ENCODE peak calls at places on chromosomes 3 and 15, in seven cellular contexts. C is astrocyte, A is PC-9, H is esophagus squamous epithelium, B is HepG2, O is tibial nerve, G is IMR-90. M is an unnamed sample.

GRCh38 chr3:45793482-45794176 is 2.7 kb downstream of the SLC6A20 start:
- DNase-seq in C (no peak), A (no peak), H (no peak), B (no peak), O (no peak), G (no peak), M (peak; percentile 64)

GRCh38 chr3:129627350-129628168 is 21.1 kb upstream of the PLXND1 start:
- DNase-seq in C (peak; percentile 59), A (peak; percentile 81), H (peak; percentile 46), B (peak; percentile 77), O (peak; percentile 42), G (peak; percentile 75), M (peak; percentile 63)

GRCh38 chr3:137511655-137512054 is 252.5 kb upstream of the SOX14 start:
- DNase-seq in C (no peak), A (no peak), H (no peak), B (no peak), O (no peak), G (no peak), M (no peak)

GRCh38 chr3:128270559-128271492 is 117.5 kb downstream of the EEFSEC start:
- DNase-seq in C (no peak), A (no peak), H (no peak), B (no peak), O (no peak), G (no peak), M (no peak)

GRCh38 chr3:135736740-135737139 is 228.8 kb upstream of the PPP2R3A start:
- DNase-seq in C (no peak), A (no peak), H (no peak), B (peak; percentile 21), O (no peak), G (peak; percentile 5), M (no peak)

GRCh38 chr15:73239564-73240208 is 129.1 kb downstream of the HCN4 start:
- DNase-seq in C (no peak), A (peak; percentile 2), H (no peak), B (no peak), O (no peak), G (peak; percentile 8), M (no peak)

GRCh38 chr3:12323237-12323636 is 34.4 kb downstream of the PPARG start:
- DNase-seq in C (no peak), A (no peak), H (no peak), B (no peak), O (no peak), G (no peak), M (no peak)

GRCh38 chr15:91965501-91966180 is 112.1 kb downstream of the SLCO3A1 start:
- DNase-seq in C (peak; percentile 66), A (peak; percentile 89), H (no peak), B (no peak), O (no peak), G (peak; percentile 33), M (no peak)

GRCh38 chr15:62112616-62113593 is 46.1 kb downstream of the C2CD4A start:
- DNase-seq in C (peak; percentile 81), A (peak; percentile 51), H (no peak), B (peak; percentile 66), O (no peak), G (peak; percentile 81), M (no peak)

GRCh38 chr3:2156244-2156847 is 57.7 kb downstream of the CNTN4 start:
- DNase-seq in C (no peak), A (peak; percentile 3), H (no peak), B (peak; percentile 8), O (no peak), G (no peak), M (no peak)

GRCh38 chr3:156175570-156175969 is 55.2 kb downstream of the KCNAB1 start:
- DNase-seq in C (peak; percentile 88), A (no peak), H (no peak), B (no peak), O (no peak), G (peak; percentile 27), M (no peak)

GRCh38 chr3:58657571-58658141 is 8.9 kb downstream of the FAM3D start:
- DNase-seq in C (no peak), A (peak; percentile 33), H (no peak), B (no peak), O (no peak), G (no peak), M (no peak)

GRCh38 chr3:71760140-71760539 is 6.5 kb downstream of the GPR27 start:
- DNase-seq in C (no peak), A (no peak), H (no peak), B (no peak), O (no peak), G (no peak), M (no peak)

GRCh38 chr3:124258057-124258500 is 266.2 kb upstream of the ROPN1 start:
- DNase-seq in C (peak; percentile 88), A (no peak), H (no peak), B (no peak), O (no peak), G (peak; percentile 68), M (no peak)

GRCh38 chr3:106457278-106458210 is 588.7 kb upstream of the CBLB start:
- DNase-seq in C (peak; percentile 95), A (peak; percentile 67), H (no peak), B (no peak), O (peak; percentile 36), G (peak; percentile 90), M (no peak)

GRCh38 chr3:144229237-144229830 is 257.7 kb downstream of the DIPK2A start:
- DNase-seq in C (no peak), A (peak; percentile 15), H (no peak), B (peak; percentile 6), O (no peak), G (no peak), M (no peak)

GRCh38 chr15:71230303-71230702 is 115.0 kb downstream of the THSD4 start:
- DNase-seq in C (no peak), A (no peak), H (no peak), B (no peak), O (no peak), G (no peak), M (no peak)

GRCh38 chr3:156341831-156342416 is 213.0 kb downstream of the SSR3 start:
- DNase-seq in C (no peak), A (no peak), H (no peak), B (no peak), O (no peak), G (no peak), M (no peak)

GRCh38 chr3:48966876-48967361 is 23.1 kb upstream of the P4HTM start:
- DNase-seq in C (no peak), A (no peak), H (no peak), B (no peak), O (no peak), G (no peak), M (no peak)

GRCh38 chr15:73326157-73326556 is 42.6 kb downstream of the HCN4 start:
- DNase-seq in C (no peak), A (no peak), H (no peak), B (no peak), O (no peak), G (no peak), M (no peak)

GRCh38 chr3:112134335-112135124 is 1.5 kb upstream of the GCSAM start:
- DNase-seq in C (peak; percentile 10), A (peak; percentile 11), H (no peak), B (no peak), O (no peak), G (no peak), M (peak; percentile 33)

GRCh38 chr15:31272558-31273257 is 53.9 kb upstream of the KLF13 start:
- DNase-seq in C (no peak), A (peak; percentile 2), H (no peak), B (no peak), O (no peak), G (no peak), M (no peak)

GRCh38 chr3:105806361-105806760 is 62.5 kb downstream of the CBLB start:
- DNase-seq in C (peak; percentile 66), A (peak; percentile 23), H (no peak), B (peak; percentile 50), O (no peak), G (peak; percentile 30), M (no peak)

GRCh38 chr15:50124557-50125080 is 5.6 kb upstream of the ATP8B4 start:
- DNase-seq in C (no peak), A (no peak), H (no peak), B (no peak), O (no peak), G (no peak), M (no peak)

GRCh38 chr15:67067161-67067853 is 1.9 kb downstream of the SMAD3 start:
- DNase-seq in C (no peak), A (no peak), H (no peak), B (no peak), O (no peak), G (peak; percentile 39), M (no peak)
- H3K4me3 ChIP-seq in C (peak overlapping the region; percentile 91), A (peak overlapping the region; percentile 88), H (peak overlapping the region; percentile 61), B (peak overlapping the region; percentile 92), O (peak overlapping the region; percentile 79), G (peak overlapping the region; percentile 96), M (peak overlapping the region; percentile 86)

GRCh38 chr15:25738171-25738792 is 124.8 kb downstream of the ATP10A start:
- DNase-seq in C (peak; percentile 6), A (no peak), H (no peak), B (no peak), O (no peak), G (peak; percentile 46), M (no peak)

GRCh38 chr15:25734680-25735355 is 128.3 kb downstream of the ATP10A start:
- DNase-seq in C (no peak), A (no peak), H (no peak), B (no peak), O (no peak), G (no peak), M (no peak)

GRCh38 chr15:25736451-25736850 is 126.7 kb downstream of the ATP10A start:
- DNase-seq in C (peak; percentile 46), A (no peak), H (no peak), B (no peak), O (no peak), G (peak; percentile 24), M (no peak)

GRCh38 chr15:25735550-25736384 is 127.4 kb downstream of the ATP10A start:
- DNase-seq in C (no peak), A (no peak), H (no peak), B (no peak), O (no peak), G (no peak), M (no peak)

DNA sequence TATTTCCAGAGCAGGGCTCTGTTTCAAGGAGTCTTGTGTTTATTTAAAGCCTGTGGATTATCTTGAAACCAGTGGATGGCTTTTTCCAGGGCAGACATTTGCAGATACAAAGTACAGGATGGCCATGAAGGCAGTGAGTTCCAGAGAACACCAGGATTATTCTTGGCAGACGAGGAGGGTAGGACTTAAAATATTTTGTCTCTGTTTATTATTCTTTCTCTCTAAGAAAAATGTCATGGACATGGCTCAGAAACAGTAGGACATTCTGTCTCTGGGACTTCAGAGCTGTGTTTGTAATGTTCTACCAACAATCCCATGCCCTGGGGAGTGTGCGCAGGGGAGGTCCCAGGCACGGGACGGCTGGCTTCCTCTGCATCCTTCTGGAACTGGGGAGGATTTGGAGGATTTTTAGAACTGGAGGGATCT is 125.9 kb downstream of the ATP10A start:
- DNase-seq in C (peak; percentile 29), A (no peak), H (no peak), B (no peak), O (peak; percentile 36), G (peak; percentile 41), M (no peak)
- H3K4me1 ChIP-seq in C (peaks cover 12% of the 10 kb centered on the region), A (no peaks in the 10 kb centered on the region), H (peaks cover 23% of the 10 kb centered on the region), B (no peaks in the 10 kb centered on the region), O (no peaks in the 10 kb centered on the region), G (peaks cover 13% of the 10 kb centered on the region), M (no peaks in the 10 kb centered on the region)

GRCh38 chr3:31779514-31779913 is 201.5 kb downstream of the OSBPL10 start:
- DNase-seq in C (no peak), A (no peak), H (no peak), B (peak; percentile 33), O (no peak), G (no peak), M (no peak)
- TF ChIP-seq CTCF in C (no peak), A (no peak), H (no peak), B (no peak), O (no peak), G (no peak), M (no peak)

GRCh38 chr3:43997788-43998373 is 243.8 kb upstream of the TOPAZ1 start:
- DNase-seq in C (no peak), A (peak; percentile 37), H (no peak), B (no peak), O (no peak), G (no peak), M (no peak)
- H3K4me3 ChIP-seq in C (peak overlapping the region; percentile 64), A (peak overlapping the region; percentile 70), H (no peak overlapping the region), B (no peak overlapping the region), O (peak overlapping the region; percentile 46), G (no peak overlapping the region), M (no peak overlapping the region)